ENCODE peak calls at places on chromosomes 7 and 10, in eight cellular contexts. Y, T, E, Z, S, P, K and O are unnamed samples.

GRCh38 chr10:97279121-97279815 is 13.2 kb downstream of the ARHGAP19 start:
- DNase-seq in K (no peak), T (no peak), E (no peak), Z (no peak), S (peak), P (peak), Y (no peak), O (no peak)

GRCh38 chr10:90414926-90415325 is 442.9 kb downstream of the HTR7 start:
- DNase-seq in E (no peak), Z (no peak), T (no peak), S (no peak), K (no peak), Y (no peak), P (no peak), O (no peak)

GRCh38 chr10:128047337-128047736 is 78.9 kb downstream of the MKI67 start:
- DNase-seq in E (peak), Y (no peak), K (no peak), T (peak), Z (peak), S (no peak), P (no peak), O (peak)

GRCh38 chr10:113681533-113682470 is 2.1 kb downstream of the CASP7 start:
- DNase-seq in P (peak), T (peak), Y (no peak), Z (no peak), E (no peak), S (no peak), K (no peak), O (peak)

GRCh38 chr10:61063911-61064310 is 119.9 kb upstream of the RHOBTB1 start:
- DNase-seq in E (no peak), Y (no peak), K (no peak), S (no peak), T (no peak), Z (no peak), P (no peak), O (no peak)

GRCh38 chr7:112630565-112630964 is 149.8 kb downstream of the LSMEM1 start:
- DNase-seq in T (no peak), E (no peak), K (no peak), P (peak), Y (no peak), Z (no peak), S (no peak), O (no peak)

GRCh38 chr7:107678110-107678753 is 17.6 kb downstream of the SLC26A4 start:
- DNase-seq in Z (no peak), Y (no peak), K (no peak), S (no peak), T (no peak), P (no peak), E (no peak), O (no peak)

GRCh38 chr7:1520574-1521234 is 9.8 kb upstream of the MAFK start:
- DNase-seq in P (no peak), Y (no peak), Z (no peak), T (no peak), K (no peak), S (peak), E (no peak), O (no peak)

GRCh38 chr7:43769791-43770465 is 11.4 kb downstream of the BLVRA start:
- DNase-seq in K (no peak), Y (no peak), S (no peak), Z (no peak), E (no peak), P (no peak), T (no peak), O (no peak)

GRCh38 chr10:129728246-129728820 is 235.7 kb downstream of the EBF3 start:
- DNase-seq in Y (no peak), T (no peak), Z (peak), E (no peak), P (no peak), K (no peak), S (no peak), O (no peak)

GRCh38 chr10:102714621-102715455 is at the start of gene SFXN2:
- DNase-seq in K (peak), E (no peak), P (peak), Z (peak), Y (no peak), S (no peak), T (peak), O (peak)

GRCh38 chr10:101015582-101015973 is 15.4 kb downstream of the PDZD7 start:
- DNase-seq in Y (no peak), E (no peak), T (no peak), Z (no peak), P (no peak), S (no peak), K (no peak), O (no peak)

GRCh38 chr10:123327450-123327849 is 173.2 kb downstream of the BUB3 start:
- DNase-seq in K (no peak), S (no peak), T (no peak), E (no peak), P (no peak), Z (no peak), Y (no peak), O (no peak)

GRCh38 chr10:89153971-89154370 is 53.1 kb downstream of the CH25H start:
- DNase-seq in E (no peak), K (no peak), Z (no peak), T (no peak), Y (no peak), S (no peak), P (no peak), O (no peak)

GRCh38 chr10:67884313-67884841 is at the start of gene SIRT1:
- DNase-seq in Y (peak), P (peak), E (peak), Z (peak), T (peak), K (peak), S (peak), O (peak)

GRCh38 chr7:148700693-148701092 is 2.0 kb downstream of the CUL1 start:
- DNase-seq in T (peak), K (no peak), S (peak), Y (no peak), E (no peak), P (peak), Z (peak), O (no peak)

GRCh38 chr10:124701881-124702656 is 42.1 kb downstream of the FAM53B start:
- DNase-seq in T (peak), S (no peak), Z (no peak), Y (no peak), K (no peak), P (no peak), E (no peak), O (no peak)

GRCh38 chr10:57849726-57850357 is 417.9 kb downstream of the IPMK start:
- DNase-seq in K (peak), P (peak), E (no peak), Z (no peak), S (peak), T (no peak), Y (no peak), O (no peak)

GRCh38 chr7:143126146-143126545 is 5.7 kb upstream of the PIP start:
- DNase-seq in E (no peak), Z (no peak), S (peak), P (peak), Y (no peak), T (no peak), K (no peak), O (no peak)

GRCh38 chr7:43511029-43511428 is 71.9 kb upstream of the STK17A start:
- DNase-seq in S (no peak), Y (no peak), P (no peak), Z (no peak), E (no peak), T (no peak), K (no peak), O (no peak)